ENCODE peak calls at places on chromosomes 3 and 15, in four cellular contexts. One of them, this sample, is unnamed.

GRCh38 chr3:28575100-28575747 is 226.6 kb upstream of the AZI2 start:
- DNase-seq in stimulated activated CD4-positive, alpha-beta T cell treated with anti-CD3 and anti-CD28 coated beads, Interleukin-12 subunit alpha, Interleukin-12 subunit beta, amount 100 ng/mL, for 4 hours: no peak
- DNase-seq in activated gamma-delta T cell treated with Interleukin-2 at 50 U/mL for 16 hours: no peak
- DNase-seq in tibial nerve: no peak
- DNase-seq in this sample: no peak

GRCh38 chr3:142794510-142794909 is 70.7 kb downstream of the TRPC1 start:
- DNase-seq in stimulated activated CD4-positive, alpha-beta T cell treated with anti-CD3 and anti-CD28 coated beads, Interleukin-12 subunit alpha, Interleukin-12 subunit beta, amount 100 ng/mL, for 4 hours: no peak
- DNase-seq in activated gamma-delta T cell treated with Interleukin-2 at 50 U/mL for 16 hours: no peak
- DNase-seq in tibial nerve: no peak
- DNase-seq in this sample: no peak

GRCh38 chr3:110567032-110567431 is 504.6 kb upstream of the NECTIN3 start:
- DNase-seq in stimulated activated CD4-positive, alpha-beta T cell treated with anti-CD3 and anti-CD28 coated beads, Interleukin-12 subunit alpha, Interleukin-12 subunit beta, amount 100 ng/mL, for 4 hours: no peak
- DNase-seq in activated gamma-delta T cell treated with Interleukin-2 at 50 U/mL for 16 hours: no peak
- DNase-seq in tibial nerve: no peak
- DNase-seq in this sample: no peak

GRCh38 chr15:100131321-100132224 is 210.2 kb downstream of the ADAMTS17 start:
- DNase-seq in stimulated activated CD4-positive, alpha-beta T cell treated with anti-CD3 and anti-CD28 coated beads, Interleukin-12 subunit alpha, Interleukin-12 subunit beta, amount 100 ng/mL, for 4 hours: peak; percentile 26
- DNase-seq in activated gamma-delta T cell treated with Interleukin-2 at 50 U/mL for 16 hours: no peak
- DNase-seq in tibial nerve: no peak
- DNase-seq in this sample: peak; percentile 82

GRCh38 chr3:14332392-14332791 is 70.0 kb upstream of the SLC6A6 start:
- DNase-seq in stimulated activated CD4-positive, alpha-beta T cell treated with anti-CD3 and anti-CD28 coated beads, Interleukin-12 subunit alpha, Interleukin-12 subunit beta, amount 100 ng/mL, for 4 hours: no peak
- DNase-seq in activated gamma-delta T cell treated with Interleukin-2 at 50 U/mL for 16 hours: no peak
- DNase-seq in tibial nerve: no peak
- DNase-seq in this sample: no peak

GRCh38 chr3:191070762-191071365 is 128.2 kb upstream of the OSTN start:
- DNase-seq in stimulated activated CD4-positive, alpha-beta T cell treated with anti-CD3 and anti-CD28 coated beads, Interleukin-12 subunit alpha, Interleukin-12 subunit beta, amount 100 ng/mL, for 4 hours: no peak
- DNase-seq in activated gamma-delta T cell treated with Interleukin-2 at 50 U/mL for 16 hours: no peak
- DNase-seq in tibial nerve: no peak
- DNase-seq in this sample: no peak

GRCh38 chr3:115695081-115695480 is 71.8 kb downstream of the GAP43 start:
- DNase-seq in stimulated activated CD4-positive, alpha-beta T cell treated with anti-CD3 and anti-CD28 coated beads, Interleukin-12 subunit alpha, Interleukin-12 subunit beta, amount 100 ng/mL, for 4 hours: no peak
- DNase-seq in activated gamma-delta T cell treated with Interleukin-2 at 50 U/mL for 16 hours: no peak
- DNase-seq in tibial nerve: no peak
- DNase-seq in this sample: no peak

GRCh38 chr3:119304201-119304713 is 10.1 kb downstream of the ARHGAP31 start:
- DNase-seq in stimulated activated CD4-positive, alpha-beta T cell treated with anti-CD3 and anti-CD28 coated beads, Interleukin-12 subunit alpha, Interleukin-12 subunit beta, amount 100 ng/mL, for 4 hours: no peak
- DNase-seq in activated gamma-delta T cell treated with Interleukin-2 at 50 U/mL for 16 hours: no peak
- DNase-seq in tibial nerve: peak; percentile 4
- DNase-seq in this sample: no peak

GRCh38 chr3:87077354-87077753 is 86.4 kb upstream of the VGLL3 start:
- DNase-seq in stimulated activated CD4-positive, alpha-beta T cell treated with anti-CD3 and anti-CD28 coated beads, Interleukin-12 subunit alpha, Interleukin-12 subunit beta, amount 100 ng/mL, for 4 hours: no peak
- DNase-seq in activated gamma-delta T cell treated with Interleukin-2 at 50 U/mL for 16 hours: no peak
- DNase-seq in tibial nerve: no peak
- DNase-seq in this sample: no peak

This sample was measured in 8988T.